ENCODE peak calls at places on chromosomes 3 and 15, in nine cellular contexts. X is transverse colon; R is left ventricle myocardium inferior; P is substantia nigra; G is HL-60; B is lower lobe of right lung; U is aorta; W is CD8-positive, alpha-beta memory T cell; Q is psoas muscle. O is an unnamed sample.

GRCh38 chr3:157418104-157418503 is 18.5 kb upstream of the PTX3 start:
- DNase-seq in G (no peak), X (no peak), W (no peak), Q (no peak), U (no peak), B (no peak), P (no peak), R (no peak), O (no peak)

GRCh38 chr3:123618768-123619484 is 34.1 kb upstream of the HACD2 start:
- DNase-seq in R (peak; percentile 72), Q (peak; percentile 56), B (peak; percentile 75), X (peak; percentile 60), U (peak; percentile 91), G (peak; percentile 92), W (no peak), P (peak; percentile 63), O (peak; percentile 14)

GRCh38 chr3:86578071-86578470 is 412.9 kb downstream of the VGLL3 start:
- DNase-seq in Q (no peak), P (no peak), X (no peak), B (no peak), W (no peak), U (no peak), G (no peak), R (no peak), O (no peak)

GRCh38 chr3:107545680-107546120 is 22.9 kb downstream of the BBX start:
- DNase-seq in P (no peak), X (no peak), G (no peak), W (no peak), B (no peak), R (no peak), Q (no peak), U (no peak), O (no peak)

GRCh38 chr3:150936693-150937092 is 31.5 kb upstream of the MINDY4B start:
- DNase-seq in G (no peak), X (no peak), B (no peak), R (no peak), P (no peak), Q (no peak), U (no peak), W (no peak), O (no peak)

GRCh38 chr15:67091073-67091965 is 25.9 kb downstream of the SMAD3 start:
- DNase-seq in B (peak; percentile 69), G (peak; percentile 88), P (no peak), R (peak; percentile 74), W (peak; percentile 89), X (peak; percentile 72), Q (peak; percentile 84), U (no peak), O (no peak)

GRCh38 chr15:73856458-73857192 is 16.7 kb upstream of the TBC1D21 start:
- DNase-seq in P (peak; percentile 6), R (peak; percentile 60), Q (no peak), W (no peak), G (no peak), U (no peak), B (no peak), X (no peak), O (no peak)

GRCh38 chr15:64903331-64903950 is 8.3 kb upstream of the ANKDD1A start:
- DNase-seq in B (no peak), P (no peak), U (no peak), X (no peak), G (no peak), Q (no peak), R (peak; percentile 3), W (no peak), O (no peak)

DNA sequence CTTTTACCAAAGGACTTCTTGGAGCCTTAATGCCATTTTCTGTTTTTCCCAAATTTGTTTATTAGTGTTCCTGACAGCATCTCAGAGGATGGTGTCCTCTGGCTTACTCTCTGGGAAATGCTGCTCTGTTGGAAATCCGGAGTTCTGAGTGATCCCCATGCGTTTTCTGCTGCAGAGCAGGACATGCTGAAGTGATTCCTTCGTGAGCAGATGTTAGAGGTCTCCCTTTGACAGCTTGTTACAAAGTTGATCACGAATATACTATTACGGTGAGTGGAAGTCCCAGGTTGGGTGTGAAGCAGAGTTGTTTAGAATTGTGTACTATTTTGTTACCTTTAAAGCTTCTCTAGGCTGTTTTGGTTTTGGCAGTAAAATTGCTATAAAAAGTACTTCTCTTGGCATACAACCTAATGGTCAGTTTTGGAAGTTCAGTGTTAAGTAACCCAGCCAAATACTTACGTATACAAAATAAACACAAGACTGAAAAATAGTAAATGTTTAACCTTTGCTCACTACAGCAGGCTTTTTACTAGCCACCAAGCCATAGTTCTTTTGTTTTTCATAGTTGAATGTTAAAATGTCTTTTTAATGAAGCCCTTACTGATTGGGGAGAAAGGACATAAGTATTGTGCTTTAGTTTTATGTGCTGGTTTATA is 15.0 kb upstream of the GOLGA6L9 start:
- DNase-seq in R (no peak), Q (no peak), P (no peak), B (no peak), U (no peak), X (no peak), W (no peak), G (no peak), O (no peak)
- H3K27ac ChIP-seq in R (no peak overlapping the region), Q (no peak overlapping the region), P (no peak overlapping the region), B (no peak overlapping the region), U (no peak overlapping the region), X (no peak overlapping the region), W (no peak overlapping the region), G (no peak overlapping the region), O (no peak overlapping the region)

GRCh38 chr3:69209413-69209812 is 87.0 kb upstream of the LMOD3 start:
- DNase-seq in G (no peak), U (no peak), P (no peak), B (no peak), R (no peak), W (no peak), Q (no peak), X (no peak), O (no peak)

GRCh38 chr3:69210068-69210730 is 87.8 kb upstream of the LMOD3 start:
- DNase-seq in W (no peak), X (no peak), R (no peak), G (no peak), B (no peak), Q (no peak), U (no peak), P (no peak), O (no peak)

GRCh38 chr3:69214241-69214640 is 91.8 kb upstream of the LMOD3 start:
- DNase-seq in R (no peak), W (no peak), X (no peak), P (no peak), B (no peak), U (no peak), G (no peak), Q (no peak), O (no peak)

GRCh38 chr3:69216981-69217380 is 94.6 kb upstream of the LMOD3 start:
- DNase-seq in P (no peak), G (no peak), R (no peak), X (no peak), U (no peak), B (no peak), W (no peak), Q (no peak), O (no peak)

DNA sequence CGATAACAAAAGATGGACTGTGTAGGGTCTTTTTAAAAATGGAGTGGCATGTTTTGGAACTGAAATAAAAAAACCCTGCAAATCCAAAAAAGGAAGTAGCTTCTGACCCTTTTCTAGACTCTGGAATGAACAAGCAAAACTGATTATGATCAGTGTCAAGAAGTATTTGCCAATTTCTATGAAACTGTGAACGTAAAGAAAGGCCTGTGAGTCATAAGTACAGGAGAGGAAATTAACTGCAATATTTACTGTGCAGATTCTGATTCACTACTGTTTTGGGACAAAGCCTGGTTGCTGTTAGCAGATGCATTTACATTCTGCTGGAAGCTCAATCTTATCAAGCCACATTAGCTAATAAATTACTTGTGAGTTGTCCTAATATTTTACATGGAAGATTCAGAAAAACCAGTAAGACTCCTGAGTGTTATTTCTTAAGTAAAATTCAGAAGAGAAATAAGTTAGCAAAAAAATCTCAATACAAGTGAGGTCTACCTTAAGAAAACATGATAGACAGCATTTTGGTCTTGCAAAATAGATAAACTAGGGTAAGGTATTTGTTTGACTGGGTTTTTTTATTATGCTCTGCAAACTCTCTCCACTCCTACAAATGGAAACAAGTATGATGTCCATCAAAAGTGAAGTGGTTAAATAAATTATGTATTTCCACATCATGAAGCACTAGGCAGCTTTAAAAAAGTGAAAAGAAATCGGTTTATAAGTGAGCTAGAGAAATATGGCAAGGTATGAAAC is 90.2 kb upstream of the LMOD3 start:
- DNase-seq in G (peak; percentile 41), R (no peak), P (no peak), B (no peak), X (no peak), W (no peak), Q (no peak), U (no peak), O (no peak)
- H3K27ac ChIP-seq in G (peak overlapping the region; percentile 8), R (no peak overlapping the region), P (no peak overlapping the region), B (no peak overlapping the region), X (no peak overlapping the region), W (no peak overlapping the region), Q (no peak overlapping the region), U (no peak overlapping the region), O (no peak overlapping the region)

GRCh38 chr3:62132027-62132590 is 241.2 kb downstream of the FEZF2 start:
- DNase-seq in W (no peak), G (no peak), B (no peak), R (no peak), P (no peak), Q (no peak), U (no peak), X (no peak), O (no peak)
- H3K27ac ChIP-seq in W (no peak overlapping the region), G (no peak overlapping the region), B (peak overlapping the region; percentile 37), R (no peak overlapping the region), P (no peak overlapping the region), Q (peak overlapping the region; percentile 39), U (peak overlapping the region; percentile 44), X (no peak overlapping the region), O (no peak overlapping the region)

GRCh38 chr3:196796317-196796716 is 56.7 kb downstream of the PAK2 start:
- DNase-seq in R (no peak), G (no peak), W (no peak), U (no peak), X (no peak), P (no peak), B (no peak), Q (no peak), O (no peak)

GRCh38 chr3:196792771-196793170 is 53.1 kb downstream of the PAK2 start:
- DNase-seq in R (no peak), P (no peak), G (no peak), U (no peak), Q (no peak), X (no peak), W (no peak), B (no peak), O (no peak)

GRCh38 chr3:196794467-196794866 is 54.8 kb downstream of the PAK2 start:
- DNase-seq in R (no peak), B (no peak), W (no peak), G (no peak), X (no peak), P (no peak), U (no peak), Q (no peak), O (no peak)

GRCh38 chr3:196790636-196791035 is 51.0 kb downstream of the PAK2 start:
- DNase-seq in Q (no peak), G (no peak), P (no peak), R (no peak), W (no peak), X (no peak), B (no peak), U (no peak), O (no peak)

DNA sequence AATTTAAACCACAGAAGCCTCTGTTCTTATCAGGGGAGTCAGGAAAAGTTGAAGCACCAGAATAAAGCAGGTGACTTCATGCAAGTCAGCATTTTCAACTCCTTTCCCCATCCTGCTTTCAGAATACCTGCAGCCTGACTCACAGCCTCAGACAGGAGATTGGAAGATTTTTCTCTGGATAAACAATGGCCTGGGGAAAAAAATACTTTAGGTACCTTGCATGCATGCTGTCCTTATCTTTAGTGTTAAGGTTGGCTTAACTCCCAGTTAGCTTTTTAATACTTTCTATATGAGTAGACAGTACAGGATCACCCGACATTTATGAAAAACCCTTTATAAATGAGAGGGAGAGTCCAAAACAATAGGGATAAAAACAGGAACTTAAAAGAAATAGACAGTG is 53.6 kb downstream of the PAK2 start:
- DNase-seq in B (no peak), G (no peak), W (no peak), R (no peak), U (no peak), X (no peak), P (no peak), Q (no peak), O (no peak)
- H3K27ac ChIP-seq in B (no peak overlapping the region), G (no peak overlapping the region), W (no peak overlapping the region), R (no peak overlapping the region), U (no peak overlapping the region), X (no peak overlapping the region), P (no peak overlapping the region), Q (peak overlapping the region; percentile 37), O (no peak overlapping the region)

O was measured in caudate nucleus.